ENCODE peak calls at places on chromosomes 2 and 18, in six cellular contexts. K is PC-9, R is heart left ventricle, T is Calu3, J is epithelial cell of esophagus, L is activated B cell treated with CpG ODN at 0.5 μM for 24 hours. G is an unnamed sample.

GRCh38 chr2:173934895-173935294 is 30.3 kb downstream of the SP3 start:
- DNase-seq in K (peak), J (peak), T (peak), L (no peak), R (no peak), G (no peak)

GRCh38 chr2:26325851-26326250 is 20.1 kb upstream of the SELENOI start:
- DNase-seq in J (peak), K (no peak), T (no peak), R (no peak), L (no peak), G (no peak)

GRCh38 chr2:28512607-28512965 is 16.7 kb downstream of the PLB1 start:
- DNase-seq in L (no peak), J (no peak), R (no peak), K (no peak), T (no peak), G (no peak)

GRCh38 chr2:155368934-155369333 is 670.4 kb downstream of the KCNJ3 start:
- DNase-seq in J (peak), K (no peak), T (no peak), L (no peak), R (no peak), G (no peak)

GRCh38 chr2:11288431-11288830 is 56.0 kb downstream of the ROCK2 start:
- DNase-seq in L (no peak), J (no peak), R (no peak), K (no peak), T (no peak), G (no peak)

GRCh38 chr2:85187069-85187468 is 53.9 kb downstream of the TCF7L1 start:
- DNase-seq in R (no peak), L (no peak), J (no peak), K (no peak), T (no peak), G (no peak)

GRCh38 chr2:45283764-45284620 is 274.7 kb upstream of the SIX2 start:
- DNase-seq in T (no peak), L (no peak), K (peak), R (no peak), J (peak), G (no peak)

GRCh38 chr2:233979748-233980147 is 62.6 kb downstream of the TRPM8 start:
- DNase-seq in T (no peak), K (no peak), L (no peak), R (no peak), J (no peak), G (no peak)

GRCh38 chr18:13615432-13615861 is 110.9 kb downstream of the FAM210A start:
- DNase-seq in J (no peak), R (no peak), L (no peak), K (no peak), T (no peak), G (no peak)

GRCh38 chr2:175402591-175402990 is 221.1 kb upstream of the ATP5MC3 start:
- DNase-seq in J (no peak), T (no peak), L (no peak), R (no peak), K (no peak), G (no peak)

GRCh38 chr2:224994221-224994843 is 47.9 kb downstream of the DOCK10 start:
- DNase-seq in T (no peak), L (no peak), J (no peak), R (no peak), K (no peak), G (no peak)

GRCh38 chr2:12727085-12727484 is 10.3 kb downstream of the TRIB2 start:
- DNase-seq in R (no peak), K (no peak), J (no peak), L (no peak), T (no peak), G (no peak)

GRCh38 chr2:84963692-84964405 is 7.1 kb upstream of the KCMF1 start:
- DNase-seq in K (no peak), R (no peak), J (peak), T (no peak), L (no peak), G (no peak)

GRCh38 chr2:17148298-17149228 is 369.7 kb downstream of the RAD51AP2 start:
- DNase-seq in K (no peak), J (peak), T (no peak), R (no peak), L (no peak), G (no peak)

GRCh38 chr18:61159246-61159645 is 174.0 kb upstream of the CDH20 start:
- DNase-seq in T (no peak), R (no peak), K (no peak), L (no peak), J (no peak), G (no peak)

GRCh38 chr2:164910091-164910899 is 45.0 kb downstream of the SLC38A11 start:
- DNase-seq in T (peak), R (no peak), L (no peak), J (peak), K (peak), G (no peak)

GRCh38 chr2:96404446-96405373 is 69.1 kb downstream of the NCAPH start:
- DNase-seq in J (no peak), T (no peak), K (no peak), R (peak), L (no peak), G (no peak)

GRCh38 chr2:206392118-206392517 is 51.2 kb upstream of the ADAM23 start:
- DNase-seq in K (peak), R (no peak), L (no peak), T (peak), J (peak), G (no peak)
- TF ChIP-seq CTCF in K (peak), R (peak), L (no peak), T (peak), J (peak), G (no peak)

GRCh38 chr2:231708050-231708772 is at the start of gene PTMA:
- DNase-seq in K (peak), L (peak), T (peak), J (peak), R (peak), G (peak)

GRCh38 chr2:231709981-231710750 is 1.8 kb downstream of the PTMA start:
- DNase-seq in K (peak), L (peak), T (peak), J (peak), R (peak), G (peak)

GRCh38 chr2:231709636-231709980 is 1.3 kb downstream of the PTMA start:
- DNase-seq in L (no peak), T (peak), J (peak), R (peak), K (peak), G (no peak)

GRCh38 chr2:231707625-231708049 is 688 bp upstream of the PTMA start:
- DNase-seq in T (no peak), L (no peak), R (no peak), J (peak), K (no peak), G (peak)

GRCh38 chr2:231708773-231709635 is 679 bp downstream of the PTMA start:
- DNase-seq in L (peak), T (peak), R (peak), J (peak), K (no peak), G (no peak)
- TF ChIP-seq CTCF in L (no peak), T (no peak), R (peak), J (no peak), K (no peak), G (peak)

DNA sequence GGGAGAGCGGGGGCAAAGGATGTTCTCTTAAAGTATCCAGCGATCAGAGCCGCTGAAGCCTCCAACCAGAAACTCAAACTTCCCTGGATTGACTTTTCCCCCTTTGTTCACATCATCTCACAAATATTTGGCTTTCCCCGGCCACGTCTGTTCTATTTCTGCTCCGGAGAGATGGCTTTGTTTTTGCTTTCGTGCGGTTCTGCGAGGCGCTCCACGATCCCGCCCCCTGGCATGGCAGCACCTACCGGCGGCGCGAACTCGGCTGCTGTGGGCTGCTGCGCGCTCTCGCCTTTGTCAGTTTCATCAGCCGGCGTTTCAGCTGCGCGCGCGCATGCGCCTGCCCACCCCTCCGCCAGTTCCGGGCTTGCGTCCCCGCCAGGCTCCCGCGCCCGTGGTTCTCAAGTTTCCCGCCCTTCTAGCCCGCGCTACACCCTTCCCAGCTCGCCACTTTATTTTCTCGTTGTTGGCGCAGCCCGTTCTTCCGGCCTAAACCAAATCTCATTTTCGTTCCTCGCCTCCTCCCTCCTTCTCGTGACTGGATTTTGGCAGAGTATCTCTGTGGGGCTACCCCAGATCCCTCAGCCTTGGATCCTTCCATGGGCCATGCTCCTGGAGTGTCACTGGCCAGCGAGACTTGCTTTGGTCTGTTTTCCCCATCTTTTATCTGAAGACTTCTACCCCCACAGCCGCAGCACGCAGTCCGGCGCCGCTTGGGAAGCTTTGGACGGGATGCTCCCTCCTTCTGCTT is 98.0 kb downstream of the INSIG2 start:
- DNase-seq in J (peak), T (peak), L (peak), K (peak), R (peak), G (peak)
- TF ChIP-seq CTCF in J (peak), T (no peak), L (no peak), K (no peak), R (no peak), G (no peak)

GRCh38 chr2:70469435-70469834 is 84.2 kb downstream of the TGFA start:
- DNase-seq in R (no peak), T (no peak), L (no peak), J (no peak), K (no peak), G (no peak)
- TF ChIP-seq CTCF in R (no peak), T (no peak), L (no peak), J (no peak), K (no peak), G (no peak)

GRCh38 chr2:201182650-201183372 is at the start of gene CASP10:
- DNase-seq in J (peak), L (no peak), K (peak), R (no peak), T (peak), G (no peak)
- TF ChIP-seq CTCF in J (peak), L (no peak), K (peak), R (peak), T (peak), G (no peak)

GRCh38 chr2:20752293-20752692 is 70.6 kb downstream of the LDAH start:
- DNase-seq in R (no peak), T (no peak), J (no peak), L (no peak), K (no peak), G (no peak)

GRCh38 chr2:20759487-20759886 is 63.4 kb downstream of the LDAH start:
- DNase-seq in T (no peak), K (no peak), R (no peak), J (no peak), L (no peak), G (no peak)

GRCh38 chr2:20757405-20758090 is 65.4 kb downstream of the LDAH start:
- DNase-seq in K (no peak), T (no peak), R (no peak), J (no peak), L (no peak), G (no peak)

GRCh38 chr2:20758997-20759396 is 63.9 kb downstream of the LDAH start:
- DNase-seq in R (no peak), L (no peak), J (no peak), T (no peak), K (no peak), G (no peak)

GRCh38 chr2:20755132-20755800 is 67.6 kb downstream of the LDAH start:
- DNase-seq in L (no peak), R (no peak), J (no peak), T (no peak), K (no peak), G (no peak)
- TF ChIP-seq CTCF in L (no peak), R (no peak), J (no peak), T (no peak), K (peak), G (no peak)

GRCh38 chr2:190179754-190180312 is 117.3 kb upstream of the MSTN start:
- DNase-seq in J (peak), R (no peak), L (no peak), K (no peak), T (no peak), G (no peak)
- TF ChIP-seq CTCF in J (no peak), R (no peak), L (no peak), K (no peak), T (no peak), G (no peak)

GRCh38 chr2:24513672-24514071 is 22.6 kb downstream of the NCOA1 start:
- DNase-seq in L (no peak), T (no peak), R (no peak), K (no peak), J (no peak), G (no peak)
- TF ChIP-seq CTCF in L (no peak), T (no peak), R (no peak), K (no peak), J (no peak), G (no peak)

DNA sequence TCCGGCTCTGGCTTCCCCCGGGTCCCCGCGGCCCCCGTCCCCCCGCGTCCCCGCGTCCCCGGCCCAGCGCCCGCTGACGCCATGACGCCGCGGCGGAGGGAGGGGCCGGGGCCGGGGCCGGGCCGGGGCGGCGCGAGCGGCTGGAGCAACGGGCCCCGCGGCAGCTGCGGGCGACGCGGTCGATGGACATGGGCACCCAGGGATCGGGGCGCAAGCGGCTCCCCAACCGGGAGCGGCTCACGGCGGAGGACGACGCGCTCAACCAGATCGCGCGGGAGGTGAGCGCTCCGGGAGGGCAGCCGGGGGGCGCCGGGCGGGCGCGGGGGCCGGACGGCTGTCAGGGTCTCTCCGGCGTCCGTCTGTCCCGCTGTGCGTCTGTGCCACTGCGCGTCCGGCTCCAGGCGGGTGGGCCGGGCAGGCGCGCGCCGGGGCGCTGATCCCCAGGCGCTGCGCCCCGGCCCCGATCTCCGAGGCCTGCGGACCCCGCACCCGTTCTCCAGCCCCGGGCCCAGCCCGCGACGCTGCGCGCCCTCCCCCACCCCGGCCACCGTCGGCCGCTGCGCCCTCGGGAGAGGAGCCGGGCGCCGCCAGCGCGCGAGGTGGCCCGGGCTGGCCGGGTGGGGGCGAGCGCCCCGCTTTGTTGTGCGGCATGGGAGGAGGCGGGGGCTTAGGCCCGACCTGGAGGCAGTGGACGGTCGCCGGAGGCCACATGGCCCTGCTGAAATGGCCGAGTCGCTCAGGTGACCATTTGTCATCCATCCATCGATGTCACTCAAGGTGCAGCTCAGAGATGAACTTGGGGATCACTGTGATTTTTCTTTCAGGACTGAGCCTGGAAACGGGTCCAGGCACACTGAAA is at the start of gene LRRFIP1:
- DNase-seq in T (peak), R (peak), J (no peak), L (peak), K (peak), G (peak)
- TF ChIP-seq CTCF in T (no peak), R (no peak), J (no peak), L (no peak), K (no peak), G (no peak)

DNA sequence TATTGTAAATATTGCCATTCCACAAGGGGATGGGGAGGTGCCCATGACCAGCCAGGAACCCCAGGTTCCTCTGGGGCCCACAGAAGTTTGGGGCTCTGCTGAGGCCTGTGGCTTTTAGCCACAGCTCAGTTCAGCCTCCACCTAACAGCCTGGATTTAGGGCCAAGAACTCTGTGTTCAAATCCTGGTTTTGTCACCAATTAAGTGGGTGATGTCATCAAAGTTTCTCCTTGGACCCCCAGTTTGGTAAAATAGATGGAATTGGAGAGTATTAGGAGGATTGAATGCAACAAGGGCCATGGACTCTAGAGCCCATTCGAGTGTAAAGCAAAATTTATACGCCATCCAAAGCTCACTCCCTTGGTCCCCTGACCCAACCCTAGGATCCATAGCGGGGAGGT is 3.2 kb upstream of the FEV start:
- DNase-seq in K (no peak), L (no peak), T (no peak), J (no peak), R (no peak), G (no peak)
- TF ChIP-seq CTCF in K (no peak), L (no peak), T (no peak), J (no peak), R (no peak), G (no peak)